ENCODE peak calls at places on chromosomes 4 and X, in five cellular contexts. S, Z, N, E and M are unnamed samples.

GRCh38 chrX:17448188-17448587 is 73.2 kb downstream of the NHS start:
- DNase-seq in S (no peak), Z (no peak), N (no peak), E (no peak), M (no peak)

GRCh38 chr4:156971623-156972369 is at the start of gene PDGFC:
- DNase-seq in S (no peak), Z (peak), N (peak), E (peak), M (peak)

GRCh38 chrX:19017271-19017670 is 33.4 kb upstream of the PHKA2 start:
- DNase-seq in S (no peak), Z (no peak), N (peak), E (no peak), M (peak)

GRCh38 chr4:89837385-89837995 is 529 bp upstream of the SNCA start:
- DNase-seq in S (no peak), Z (no peak), N (peak), E (no peak), M (peak)

GRCh38 chr4:173433447-173433846 is 34.5 kb upstream of the SCRG1 start:
- DNase-seq in S (no peak), Z (no peak), N (no peak), E (no peak), M (no peak)

GRCh38 chr4:97468272-97468671 is 675.0 kb downstream of the STPG2 start:
- DNase-seq in S (no peak), Z (no peak), N (no peak), E (no peak), M (no peak)

GRCh38 chrX:21657318-21658151 is 595 bp downstream of the KLHL34 start:
- DNase-seq in S (no peak), Z (no peak), N (no peak), E (no peak), M (no peak)

GRCh38 chr4:112857461-112857860 is 192.0 kb upstream of the ANK2 start:
- DNase-seq in S (peak), Z (peak), N (no peak), E (no peak), M (peak)

GRCh38 chr4:98662619-98663225 is 4.3 kb upstream of the TSPAN5 start:
- DNase-seq in S (no peak), Z (no peak), N (peak), E (no peak), M (peak)

GRCh38 chr4:83180469-83180968 is 66.0 kb upstream of the PLAC8 start:
- DNase-seq in S (no peak), Z (no peak), N (no peak), E (no peak), M (no peak)

GRCh38 chrX:319579-320125 is 1.1 kb upstream of the GTPBP6 start:
- DNase-seq in S (no peak), Z (no peak), N (no peak), E (no peak), M (no peak)

GRCh38 chrX:18490816-18491215 is 65.4 kb downstream of the CDKL5 start:
- DNase-seq in S (no peak), Z (no peak), N (no peak), E (no peak), M (no peak)

GRCh38 chrX:28586891-28587635 is at the start of gene IL1RAPL1:
- DNase-seq in S (no peak), Z (no peak), N (peak), E (no peak), M (no peak)

GRCh38 chr4:165784672-165785071 is 88.4 kb upstream of the TLL1 start:
- DNase-seq in S (no peak), Z (peak), N (peak), E (no peak), M (no peak)

GRCh38 chr4:174423257-174423944 is 98.9 kb downstream of the HPGD start:
- DNase-seq in S (peak), Z (peak), N (peak), E (peak), M (peak)

GRCh38 chr4:5993063-5993745 is 25.0 kb downstream of the C4orf50 start:
- DNase-seq in S (no peak), Z (no peak), N (no peak), E (no peak), M (no peak)

GRCh38 chrX:136166221-136166855 is 19.0 kb downstream of the FHL1 start:
- DNase-seq in S (no peak), Z (no peak), N (no peak), E (no peak), M (no peak)

GRCh38 chr4:102761902-102762301 is 1.1 kb upstream of the MANBA start:
- DNase-seq in S (no peak), Z (no peak), N (no peak), E (no peak), M (no peak)

GRCh38 chr4:39758176-39758575 is 60.2 kb downstream of the UBE2K start:
- DNase-seq in S (no peak), Z (no peak), N (no peak), E (no peak), M (no peak)

GRCh38 chr4:25367004-25367621 is 9.9 kb upstream of the ANAPC4 start:
- DNase-seq in S (no peak), Z (no peak), N (no peak), E (no peak), M (peak)

GRCh38 chr4:109755656-109756055 is 25.8 kb upstream of the PLA2G12A start:
- DNase-seq in S (no peak), Z (no peak), N (no peak), E (no peak), M (no peak)

GRCh38 chr4:1978226-1978625 is 30.5 kb downstream of the NELFA start:
- DNase-seq in S (no peak), Z (no peak), N (no peak), E (no peak), M (no peak)

GRCh38 chr4:72525938-72526337 is 43.1 kb downstream of the ADAMTS3 start:
- DNase-seq in S (no peak), Z (no peak), N (peak), E (no peak), M (no peak)

DNA sequence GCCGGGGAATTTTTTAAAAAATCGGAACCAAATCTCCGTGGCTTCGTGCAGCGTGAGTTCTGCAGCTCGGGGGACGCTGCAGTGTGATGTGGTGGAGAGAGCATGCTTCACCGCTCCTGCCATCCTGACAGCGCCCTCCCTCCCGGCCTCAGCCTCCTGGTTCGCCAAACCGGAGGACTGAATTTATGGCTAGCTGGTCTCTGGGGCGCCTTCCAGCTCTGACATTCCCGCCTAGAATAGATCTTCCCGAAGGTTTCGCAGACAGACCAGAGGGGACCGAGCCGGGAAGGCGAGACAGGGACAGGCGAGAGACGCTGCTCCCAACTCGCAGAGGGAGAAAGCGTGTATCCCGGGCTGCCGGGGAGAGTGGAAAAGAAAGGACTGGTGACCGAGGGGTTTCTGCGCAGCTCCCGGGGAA is 25.9 kb downstream of the HOPX start:
- DNase-seq in S (no peak), Z (no peak), N (peak), E (no peak), M (no peak)
- TF ChIP-seq POLR2A in S (no peak), Z (no peak), N (no peak), E (no peak), M (no peak)

GRCh38 chr4:8310306-8310705 is 40.8 kb downstream of the HTRA3 start:
- DNase-seq in S (no peak), Z (no peak), N (no peak), E (no peak), M (no peak)
- TF ChIP-seq POLR2A in S (no peak), Z (no peak), N (no peak), E (no peak), M (no peak)

DNA sequence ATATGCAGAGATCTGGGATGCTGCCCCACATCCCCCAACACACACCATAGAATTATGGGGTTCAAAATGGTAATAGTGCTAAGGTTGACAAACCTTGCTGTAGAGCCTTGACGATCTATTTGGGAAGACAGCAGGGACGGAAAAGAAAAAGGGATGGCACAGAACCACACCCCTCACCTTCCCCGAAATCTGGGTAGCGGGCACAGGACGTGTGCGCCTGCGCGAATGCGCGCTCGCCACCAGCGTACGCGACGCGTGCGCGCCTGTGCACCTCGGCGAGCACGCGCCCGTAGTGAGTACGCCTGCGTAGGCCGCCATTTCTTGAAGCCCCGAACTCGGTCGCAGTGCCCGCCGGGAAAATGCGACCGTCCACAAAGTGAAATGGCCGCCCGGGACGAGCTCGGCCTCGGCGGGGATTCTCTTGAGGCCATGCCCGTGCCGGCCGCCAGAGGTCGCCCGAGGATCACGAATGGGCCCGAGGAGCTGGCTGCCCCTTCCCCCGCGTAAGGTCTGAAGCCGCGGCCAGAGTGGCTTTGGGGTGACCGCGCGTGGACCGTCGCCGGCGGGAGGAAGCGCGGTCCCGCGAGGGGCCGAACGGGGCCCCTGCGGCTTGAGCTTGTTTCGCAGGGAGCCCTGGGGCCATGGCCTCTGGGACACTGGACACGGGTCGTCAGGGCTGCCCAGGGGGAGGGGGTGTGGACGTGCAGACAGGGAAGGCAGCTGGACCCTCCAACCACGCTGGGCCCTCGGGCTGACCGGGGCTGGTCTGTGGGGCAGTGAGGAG is 43.7 kb downstream of the ZNF185 start:
- DNase-seq in S (peak), Z (peak), N (peak), E (peak), M (peak)
- TF ChIP-seq POLR2A in S (no peak), Z (no peak), N (peak), E (no peak), M (no peak)

DNA sequence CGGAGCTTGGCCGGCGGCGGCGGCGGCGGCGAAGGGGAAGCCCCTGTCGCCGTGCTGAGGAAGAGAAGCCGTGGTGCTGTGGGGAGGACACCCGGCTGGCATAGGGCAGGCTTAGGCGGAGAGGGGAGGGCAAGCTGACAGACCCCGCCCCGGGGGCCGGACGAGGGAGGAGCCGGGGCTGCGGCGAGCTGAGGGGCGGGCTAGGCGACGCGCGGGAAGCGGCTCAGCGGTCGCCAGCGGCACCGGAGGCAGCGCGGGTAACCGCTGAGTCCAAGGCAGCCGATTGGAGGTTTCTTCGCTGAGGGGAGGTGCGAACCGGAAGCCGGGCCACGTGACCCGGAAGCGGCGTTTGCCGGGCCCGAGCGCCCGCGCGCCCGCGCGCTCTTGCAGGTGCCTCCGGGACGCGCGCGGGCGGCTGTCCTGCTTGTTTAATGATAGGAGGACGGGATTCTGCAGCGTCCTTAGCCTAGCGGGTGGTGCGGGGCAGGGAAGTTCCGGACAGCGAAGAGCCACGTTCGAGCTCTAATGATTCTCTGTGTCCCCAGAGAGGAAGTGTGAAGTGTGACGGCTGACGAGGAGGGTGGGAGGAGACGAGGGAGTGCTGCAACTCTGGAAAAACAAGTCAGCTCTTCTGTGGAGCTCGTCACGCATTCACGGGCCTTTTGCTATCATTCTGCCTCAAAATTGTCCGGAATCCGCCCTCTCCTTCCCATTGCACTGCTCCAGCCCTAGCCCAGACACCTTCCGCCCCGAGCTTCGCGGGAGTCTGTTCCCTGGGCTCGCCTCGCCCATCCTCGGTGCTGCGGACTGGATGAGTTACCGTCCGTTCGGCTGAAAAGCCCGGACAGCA is at the start of gene AP1S2:
- DNase-seq in S (peak), Z (peak), N (peak), E (peak), M (peak)
- TF ChIP-seq POLR2A in S (no peak), Z (no peak), N (peak), E (peak), M (peak)